ENCODE peak calls at places on chromosomes 1 and 21, in seven cellular contexts. One of them, this sample, is unnamed.
A peak's percentile ranks its signal among the peaks of the same experiment; 100 is the strongest.

GRCh38 chr1:58815680-58816071 is 31.8 kb upstream of the JUN start:
- DNase-seq in brain microvascular endothelial cell: peak; percentile 26
- DNase-seq in AG04450: no peak
- DNase-seq in left ventricle myocardium inferior: peak; percentile 26
- DNase-seq in astrocyte of the spinal cord: no peak
- DNase-seq in CD8-positive, alpha-beta memory T cell: no peak
- DNase-seq in SK-N-SH: peak; percentile 23
- DNase-seq in this sample: no peak

GRCh38 chr1:61399192-61399591 is 316.8 kb downstream of the NFIA start:
- DNase-seq in brain microvascular endothelial cell: no peak
- DNase-seq in AG04450: no peak
- DNase-seq in left ventricle myocardium inferior: no peak
- DNase-seq in astrocyte of the spinal cord: no peak
- DNase-seq in CD8-positive, alpha-beta memory T cell: no peak
- DNase-seq in SK-N-SH: no peak
- DNase-seq in this sample: no peak

GRCh38 chr1:25487628-25488027 is 55.8 kb upstream of the LDLRAP1 start:
- DNase-seq in brain microvascular endothelial cell: no peak
- DNase-seq in AG04450: no peak
- DNase-seq in left ventricle myocardium inferior: no peak
- DNase-seq in astrocyte of the spinal cord: no peak
- DNase-seq in CD8-positive, alpha-beta memory T cell: peak; percentile 10
- DNase-seq in SK-N-SH: peak; percentile 37
- DNase-seq in this sample: no peak

GRCh38 chr1:195958131-195958530 is 650.1 kb downstream of the KCNT2 start:
- DNase-seq in brain microvascular endothelial cell: no peak
- DNase-seq in AG04450: no peak
- DNase-seq in left ventricle myocardium inferior: no peak
- DNase-seq in astrocyte of the spinal cord: no peak
- DNase-seq in CD8-positive, alpha-beta memory T cell: no peak
- DNase-seq in SK-N-SH: no peak
- DNase-seq in this sample: no peak

GRCh38 chr1:182795563-182796228 is 6.1 kb downstream of the NPL start:
- DNase-seq in brain microvascular endothelial cell: peak; percentile 4
- DNase-seq in AG04450: no peak
- DNase-seq in left ventricle myocardium inferior: no peak
- DNase-seq in astrocyte of the spinal cord: no peak
- DNase-seq in CD8-positive, alpha-beta memory T cell: no peak
- DNase-seq in SK-N-SH: no peak
- DNase-seq in this sample: no peak

GRCh38 chr1:36160949-36161485 is 5.1 kb downstream of the MAP7D1 start:
- DNase-seq in brain microvascular endothelial cell: peak; percentile 39
- DNase-seq in AG04450: no peak
- DNase-seq in left ventricle myocardium inferior: peak; percentile 66
- DNase-seq in astrocyte of the spinal cord: peak; percentile 68
- DNase-seq in CD8-positive, alpha-beta memory T cell: peak; percentile 62
- DNase-seq in SK-N-SH: peak; percentile 86
- DNase-seq in this sample: no peak

GRCh38 chr1:913491-914252 is 10.1 kb upstream of the SAMD11 start:
- DNase-seq in brain microvascular endothelial cell: no peak
- DNase-seq in AG04450: no peak
- DNase-seq in left ventricle myocardium inferior: no peak
- DNase-seq in astrocyte of the spinal cord: no peak
- DNase-seq in CD8-positive, alpha-beta memory T cell: no peak
- DNase-seq in SK-N-SH: no peak
- DNase-seq in this sample: no peak

GRCh38 chr21:25464275-25464674 is 143.0 kb downstream of the MRPL39 start:
- DNase-seq in brain microvascular endothelial cell: no peak
- DNase-seq in AG04450: no peak
- DNase-seq in left ventricle myocardium inferior: no peak
- DNase-seq in astrocyte of the spinal cord: no peak
- DNase-seq in CD8-positive, alpha-beta memory T cell: no peak
- DNase-seq in SK-N-SH: no peak
- DNase-seq in this sample: no peak

GRCh38 chr1:117240547-117240946 is 29.8 kb upstream of the VTCN1 start:
- DNase-seq in brain microvascular endothelial cell: no peak
- DNase-seq in AG04450: no peak
- DNase-seq in left ventricle myocardium inferior: no peak
- DNase-seq in astrocyte of the spinal cord: no peak
- DNase-seq in CD8-positive, alpha-beta memory T cell: no peak
- DNase-seq in SK-N-SH: no peak
- DNase-seq in this sample: no peak

GRCh38 chr1:77556045-77556444 is 126.4 kb downstream of the ZZZ3 start:
- DNase-seq in brain microvascular endothelial cell: no peak
- DNase-seq in AG04450: no peak
- DNase-seq in left ventricle myocardium inferior: no peak
- DNase-seq in astrocyte of the spinal cord: no peak
- DNase-seq in CD8-positive, alpha-beta memory T cell: no peak
- DNase-seq in SK-N-SH: no peak
- DNase-seq in this sample: no peak

GRCh38 chr1:17162941-17163340 is 42.0 kb upstream of the PADI1 start:
- DNase-seq in brain microvascular endothelial cell: no peak
- DNase-seq in AG04450: no peak
- DNase-seq in left ventricle myocardium inferior: no peak
- DNase-seq in astrocyte of the spinal cord: no peak
- DNase-seq in CD8-positive, alpha-beta memory T cell: no peak
- DNase-seq in SK-N-SH: no peak
- DNase-seq in this sample: no peak

GRCh38 chr1:20896824-20897223 is 109.7 kb upstream of the HP1BP3 start:
- DNase-seq in brain microvascular endothelial cell: peak; percentile 1
- DNase-seq in AG04450: no peak
- DNase-seq in left ventricle myocardium inferior: no peak
- DNase-seq in astrocyte of the spinal cord: peak; percentile 43
- DNase-seq in CD8-positive, alpha-beta memory T cell: no peak
- DNase-seq in SK-N-SH: no peak
- DNase-seq in this sample: no peak

GRCh38 chr21:44520326-44521300 is 19.4 kb downstream of the KRTAP10-1 start:
- DNase-seq in brain microvascular endothelial cell: no peak
- DNase-seq in AG04450: no peak
- DNase-seq in left ventricle myocardium inferior: peak; percentile 7
- DNase-seq in astrocyte of the spinal cord: no peak
- DNase-seq in CD8-positive, alpha-beta memory T cell: no peak
- DNase-seq in SK-N-SH: no peak
- DNase-seq in this sample: no peak

GRCh38 chr1:21567241-21568005 is 58.2 kb downstream of the ALPL start:
- DNase-seq in brain microvascular endothelial cell: peak; percentile 56
- DNase-seq in AG04450: peak; percentile 55
- DNase-seq in left ventricle myocardium inferior: no peak
- DNase-seq in astrocyte of the spinal cord: peak; percentile 78
- DNase-seq in CD8-positive, alpha-beta memory T cell: no peak
- DNase-seq in SK-N-SH: no peak
- DNase-seq in this sample: peak; percentile 83

GRCh38 chr1:53285546-53285945 is 42.3 kb downstream of the LRP8 start:
- DNase-seq in brain microvascular endothelial cell: no peak
- DNase-seq in AG04450: no peak
- DNase-seq in left ventricle myocardium inferior: no peak
- DNase-seq in astrocyte of the spinal cord: no peak
- DNase-seq in CD8-positive, alpha-beta memory T cell: no peak
- DNase-seq in SK-N-SH: no peak
- DNase-seq in this sample: no peak

GRCh38 chr1:57727121-57727520 is 303.3 kb upstream of the DAB1 start:
- DNase-seq in brain microvascular endothelial cell: no peak
- DNase-seq in AG04450: no peak
- DNase-seq in left ventricle myocardium inferior: no peak
- DNase-seq in astrocyte of the spinal cord: no peak
- DNase-seq in CD8-positive, alpha-beta memory T cell: no peak
- DNase-seq in SK-N-SH: no peak
- DNase-seq in this sample: no peak

GRCh38 chr1:178367151-178367550 is 129.6 kb downstream of the CLEC20A start:
- DNase-seq in brain microvascular endothelial cell: no peak
- DNase-seq in AG04450: no peak
- DNase-seq in left ventricle myocardium inferior: no peak
- DNase-seq in astrocyte of the spinal cord: no peak
- DNase-seq in CD8-positive, alpha-beta memory T cell: no peak
- DNase-seq in SK-N-SH: no peak
- DNase-seq in this sample: no peak

GRCh38 chr1:15179485-15179883 is 25.9 kb downstream of the TMEM51 start:
- DNase-seq in brain microvascular endothelial cell: no peak
- DNase-seq in AG04450: no peak
- DNase-seq in left ventricle myocardium inferior: no peak
- DNase-seq in astrocyte of the spinal cord: no peak
- DNase-seq in CD8-positive, alpha-beta memory T cell: no peak
- DNase-seq in SK-N-SH: no peak
- DNase-seq in this sample: no peak

GRCh38 chr1:15177710-15178166 is 24.2 kb downstream of the TMEM51 start:
- DNase-seq in brain microvascular endothelial cell: no peak
- DNase-seq in AG04450: no peak
- DNase-seq in left ventricle myocardium inferior: no peak
- DNase-seq in astrocyte of the spinal cord: no peak
- DNase-seq in CD8-positive, alpha-beta memory T cell: no peak
- DNase-seq in SK-N-SH: no peak
- DNase-seq in this sample: no peak

GRCh38 chr1:15176898-15177665 is 23.5 kb downstream of the TMEM51 start:
- DNase-seq in brain microvascular endothelial cell: no peak
- DNase-seq in AG04450: no peak
- DNase-seq in left ventricle myocardium inferior: no peak
- DNase-seq in astrocyte of the spinal cord: no peak
- DNase-seq in CD8-positive, alpha-beta memory T cell: no peak
- DNase-seq in SK-N-SH: no peak
- DNase-seq in this sample: no peak

GRCh38 chr1:15180189-15180588 is 26.6 kb downstream of the TMEM51 start:
- DNase-seq in brain microvascular endothelial cell: no peak
- DNase-seq in AG04450: no peak
- DNase-seq in left ventricle myocardium inferior: no peak
- DNase-seq in astrocyte of the spinal cord: no peak
- DNase-seq in CD8-positive, alpha-beta memory T cell: no peak
- DNase-seq in SK-N-SH: peak; percentile 72
- DNase-seq in this sample: no peak

DNA sequence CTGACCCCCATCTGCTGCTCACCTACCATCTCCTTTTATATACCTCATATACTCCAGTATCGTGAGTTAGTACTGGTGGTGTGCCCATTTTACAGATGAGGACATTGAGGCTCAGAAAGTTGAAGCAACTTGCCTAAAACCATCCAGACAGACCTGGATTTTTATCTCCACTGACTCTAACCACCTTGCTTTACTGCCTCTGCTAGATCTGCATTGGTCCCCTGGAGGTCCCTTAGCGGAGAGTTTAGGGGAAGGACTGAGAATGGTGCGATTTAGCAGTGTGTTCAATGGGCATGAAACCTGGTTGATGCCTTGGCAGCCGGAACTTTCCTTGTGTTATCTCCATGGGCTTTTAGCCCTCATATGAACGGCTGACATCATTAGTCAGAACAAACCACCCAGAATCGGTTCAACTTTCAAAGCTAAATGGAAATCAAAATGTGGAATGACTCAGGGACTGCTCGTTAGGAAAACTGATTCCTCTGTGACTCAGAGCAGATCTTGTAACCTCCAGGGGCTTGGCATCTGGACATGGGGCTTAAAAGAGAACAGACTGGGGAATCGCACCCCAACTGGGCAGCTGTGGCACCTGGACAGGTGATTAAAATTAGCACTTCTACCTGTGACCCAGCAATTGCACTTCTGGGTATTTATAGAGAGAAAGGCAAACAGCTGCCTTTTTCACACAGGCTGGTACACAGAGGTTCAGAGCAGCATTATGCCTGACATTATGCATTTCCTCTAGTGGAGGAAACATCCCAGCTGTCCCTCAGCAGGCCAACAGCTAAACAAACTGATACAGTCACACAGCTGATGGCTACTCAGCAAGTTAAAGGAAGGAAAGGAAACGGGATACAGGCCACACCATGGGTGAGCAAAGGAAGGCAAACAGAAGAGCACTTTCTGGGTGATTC is 25.3 kb downstream of the TMEM51 start:
- DNase-seq in brain microvascular endothelial cell: peak; percentile 91
- DNase-seq in AG04450: peak; percentile 86
- DNase-seq in left ventricle myocardium inferior: no peak
- DNase-seq in astrocyte of the spinal cord: peak; percentile 95
- DNase-seq in CD8-positive, alpha-beta memory T cell: no peak
- DNase-seq in SK-N-SH: no peak
- DNase-seq in this sample: peak; percentile 74
- H3K4me3 ChIP-seq in brain microvascular endothelial cell: no peak overlapping the region
- H3K4me3 ChIP-seq in AG04450: no peak overlapping the region
- H3K4me3 ChIP-seq in left ventricle myocardium inferior: no peak overlapping the region
- H3K4me3 ChIP-seq in astrocyte of the spinal cord: no peak overlapping the region
- H3K4me3 ChIP-seq in CD8-positive, alpha-beta memory T cell: no peak overlapping the region
- H3K4me3 ChIP-seq in SK-N-SH: no peak overlapping the region
- H3K4me3 ChIP-seq in this sample: no peak overlapping the region

DNA sequence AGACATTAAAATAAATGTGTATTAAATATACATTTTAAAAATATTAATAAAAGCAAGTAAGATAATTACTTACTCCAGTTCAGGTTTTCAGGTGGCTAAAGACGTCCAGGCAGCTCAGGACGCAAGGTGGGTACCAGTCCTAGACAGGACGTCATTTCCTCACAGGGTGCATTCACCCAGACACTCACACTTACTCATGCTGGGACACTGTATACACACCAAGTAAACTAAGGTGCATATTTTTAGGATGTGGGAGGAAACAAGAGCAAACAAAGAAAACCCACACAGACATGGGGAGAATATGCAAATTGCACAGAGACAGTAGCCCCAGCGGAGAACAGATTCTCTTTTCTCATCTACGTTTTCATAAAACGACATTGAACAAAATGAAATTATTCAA is 457.9 kb downstream of the BRINP3 start:
- DNase-seq in brain microvascular endothelial cell: no peak
- DNase-seq in AG04450: no peak
- DNase-seq in left ventricle myocardium inferior: no peak
- DNase-seq in astrocyte of the spinal cord: no peak
- DNase-seq in CD8-positive, alpha-beta memory T cell: no peak
- DNase-seq in SK-N-SH: no peak
- DNase-seq in this sample: no peak
- H3K4me3 ChIP-seq in brain microvascular endothelial cell: no peak overlapping the region
- H3K4me3 ChIP-seq in AG04450: no peak overlapping the region
- H3K4me3 ChIP-seq in left ventricle myocardium inferior: no peak overlapping the region
- H3K4me3 ChIP-seq in astrocyte of the spinal cord: no peak overlapping the region
- H3K4me3 ChIP-seq in CD8-positive, alpha-beta memory T cell: no peak overlapping the region
- H3K4me3 ChIP-seq in SK-N-SH: no peak overlapping the region
- H3K4me3 ChIP-seq in this sample: no peak overlapping the region

GRCh38 chr1:113072141-113072756 is 749 bp upstream of the LRIG2 start:
- DNase-seq in brain microvascular endothelial cell: no peak
- DNase-seq in AG04450: no peak
- DNase-seq in left ventricle myocardium inferior: no peak
- DNase-seq in astrocyte of the spinal cord: no peak
- DNase-seq in CD8-positive, alpha-beta memory T cell: no peak
- DNase-seq in SK-N-SH: no peak
- DNase-seq in this sample: no peak
- H3K4me3 ChIP-seq in brain microvascular endothelial cell: peak overlapping the region; percentile 92
- H3K4me3 ChIP-seq in AG04450: peak overlapping the region; percentile 99
- H3K4me3 ChIP-seq in left ventricle myocardium inferior: peak overlapping the region; percentile 77
- H3K4me3 ChIP-seq in astrocyte of the spinal cord: peak overlapping the region; percentile 97
- H3K4me3 ChIP-seq in CD8-positive, alpha-beta memory T cell: peak overlapping the region; percentile 79
- H3K4me3 ChIP-seq in SK-N-SH: peak overlapping the region; percentile 90
- H3K4me3 ChIP-seq in this sample: peak overlapping the region; percentile 93

DNA sequence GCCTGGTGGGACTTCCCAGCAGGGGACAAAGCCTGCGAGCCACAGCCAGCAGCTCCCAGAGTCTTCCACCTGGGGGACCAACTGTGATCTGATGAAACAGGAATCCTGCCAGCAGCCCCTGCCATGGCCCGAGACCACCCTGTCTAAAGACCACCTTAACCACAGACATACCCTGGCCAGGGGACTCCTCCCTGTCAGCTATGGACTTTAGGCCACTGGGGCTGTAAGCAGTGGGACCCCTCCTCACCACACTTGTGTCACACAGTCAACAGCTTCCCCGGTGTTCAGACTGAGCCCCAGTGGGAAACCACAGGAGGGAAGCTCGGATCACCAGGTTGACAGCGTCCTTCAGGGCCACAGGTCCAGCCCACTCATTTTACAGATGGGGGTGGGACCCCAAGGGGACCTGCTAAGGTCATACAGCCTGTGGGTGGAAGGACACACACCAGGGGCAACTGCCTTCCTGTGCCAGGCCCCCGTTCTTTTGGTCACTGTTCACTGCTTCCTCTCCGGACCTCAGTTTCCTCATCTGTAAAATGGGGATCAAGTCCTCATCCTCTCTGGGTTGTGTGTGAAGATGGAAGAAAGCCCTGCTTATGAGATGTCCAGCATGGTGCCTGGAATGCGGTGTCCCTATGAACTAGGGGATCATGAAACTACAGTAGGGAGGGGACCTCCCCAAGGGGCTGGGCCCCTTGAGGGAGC is 11.4 kb downstream of the EPHA2 start:
- DNase-seq in brain microvascular endothelial cell: no peak
- DNase-seq in AG04450: no peak
- DNase-seq in left ventricle myocardium inferior: no peak
- DNase-seq in astrocyte of the spinal cord: no peak
- DNase-seq in CD8-positive, alpha-beta memory T cell: no peak
- DNase-seq in SK-N-SH: no peak
- DNase-seq in this sample: no peak
- H3K4me3 ChIP-seq in brain microvascular endothelial cell: no peak overlapping the region
- H3K4me3 ChIP-seq in AG04450: peak overlapping the region; percentile 7
- H3K4me3 ChIP-seq in left ventricle myocardium inferior: peak overlapping the region; percentile 56
- H3K4me3 ChIP-seq in astrocyte of the spinal cord: no peak overlapping the region
- H3K4me3 ChIP-seq in CD8-positive, alpha-beta memory T cell: no peak overlapping the region
- H3K4me3 ChIP-seq in SK-N-SH: peak overlapping the region; percentile 60
- H3K4me3 ChIP-seq in this sample: no peak overlapping the region

This sample was measured in skeletal muscle cell.